ENCODE peak calls at places on chromosomes 11 and 22, in seven cellular contexts. X, G, Y, F, B, D and A are unnamed samples.

GRCh38 chr22:23035557-23036277 is 34.6 kb upstream of the GNAZ start:
- DNase-seq in X (no peak), G (no peak), Y (no peak), F (no peak), B (no peak), D (no peak), A (no peak)

GRCh38 chr11:117412176-117412575 is 84.5 kb downstream of the CEP164 start:
- DNase-seq in X (no peak), G (no peak), Y (no peak), F (no peak), B (no peak), D (no peak), A (no peak)

GRCh38 chr22:39946571-39947407 is 13.4 kb upstream of the TMA7B start:
- DNase-seq in X (peak; percentile 44), G (peak; percentile 86), Y (no peak), F (no peak), B (no peak), D (no peak), A (no peak)

GRCh38 chr22:31160328-31160978 is 471 bp downstream of the RNF185 start:
- DNase-seq in X (peak; percentile 55), G (no peak), Y (peak; percentile 24), F (no peak), B (peak; percentile 43), D (no peak), A (peak; percentile 36)

GRCh38 chr11:63940786-63941185 is 2.0 kb downstream of the NAA40 start:
- DNase-seq in X (no peak), G (no peak), Y (no peak), F (no peak), B (no peak), D (no peak), A (no peak)

GRCh38 chr22:40040927-40041326 is 46.2 kb downstream of the FAM83F start:
- DNase-seq in X (peak; percentile 87), G (peak; percentile 33), Y (peak; percentile 32), F (no peak), B (peak; percentile 65), D (no peak), A (no peak)

GRCh38 chr11:86940122-86940777 is 14.9 kb downstream of the FZD4 start:
- DNase-seq in X (peak; percentile 97), G (no peak), Y (no peak), F (no peak), B (peak; percentile 85), D (no peak), A (no peak)

GRCh38 chr11:61154528-61154927 is 6.7 kb downstream of the VPS37C start:
- DNase-seq in X (no peak), G (no peak), Y (no peak), F (no peak), B (no peak), D (no peak), A (no peak)

GRCh38 chr11:74307409-74307808 is 4.0 kb downstream of the P4HA3 start:
- DNase-seq in X (no peak), G (peak; percentile 49), Y (no peak), F (no peak), B (peak; percentile 70), D (no peak), A (no peak)

GRCh38 chr11:96254087-96254486 is 88.9 kb downstream of the MAML2 start:
- DNase-seq in X (peak; percentile 87), G (no peak), Y (no peak), F (no peak), B (peak; percentile 79), D (no peak), A (no peak)

GRCh38 chr11:67301951-67302516 is 1.3 kb upstream of the SSH3 start:
- DNase-seq in X (peak; percentile 94), G (no peak), Y (peak; percentile 74), F (no peak), B (peak; percentile 54), D (no peak), A (peak; percentile 71)

GRCh38 chr22:18031670-18032454 is 7.5 kb upstream of the MICAL3 start:
- DNase-seq in X (no peak), G (peak; percentile 49), Y (peak; percentile 97), F (no peak), B (peak; percentile 96), D (no peak), A (peak; percentile 82)